ENCODE peak calls at places on chromosomes 12 and 14, in four cellular contexts. One of them, this sample, is unnamed.

GRCh38 chr14:36518586-36519430 is 1.2 kb downstream of the NKX2-1 start:
- DNase-seq in CD8-positive, alpha-beta T cell: no peak
- DNase-seq in neuronal stem cell: peak; percentile 30
- DNase-seq in upper lobe of right lung: peak; percentile 69
- DNase-seq in this sample: no peak

GRCh38 chr12:57897296-57897974 is 43.9 kb upstream of the ATP23 start:
- DNase-seq in CD8-positive, alpha-beta T cell: no peak
- DNase-seq in upper lobe of right lung: no peak
- DNase-seq in neuronal stem cell: no peak
- DNase-seq in this sample: peak; percentile 21

GRCh38 chr12:131449027-131449426 is 261.9 kb upstream of the SFSWAP start:
- DNase-seq in CD8-positive, alpha-beta T cell: no peak
- DNase-seq in neuronal stem cell: no peak
- DNase-seq in upper lobe of right lung: no peak
- DNase-seq in this sample: no peak

GRCh38 chr14:104048758-104049496 is 36.6 kb upstream of the ASPG start:
- DNase-seq in upper lobe of right lung: no peak
- DNase-seq in CD8-positive, alpha-beta T cell: no peak
- DNase-seq in neuronal stem cell: no peak
- DNase-seq in this sample: no peak

GRCh38 chr12:52445876-52446275 is 6.1 kb downstream of the KRT6B start:
- DNase-seq in neuronal stem cell: no peak
- DNase-seq in upper lobe of right lung: no peak
- DNase-seq in CD8-positive, alpha-beta T cell: no peak
- DNase-seq in this sample: no peak

GRCh38 chr14:100065161-100065871 is at the start of gene EVL:
- DNase-seq in neuronal stem cell: no peak
- DNase-seq in upper lobe of right lung: peak; percentile 86
- DNase-seq in CD8-positive, alpha-beta T cell: peak; percentile 89
- DNase-seq in this sample: no peak

GRCh38 chr14:74571441-74571841 is 40.6 kb downstream of the LTBP2 start:
- DNase-seq in upper lobe of right lung: no peak
- DNase-seq in neuronal stem cell: no peak
- DNase-seq in CD8-positive, alpha-beta T cell: no peak
- DNase-seq in this sample: no peak

GRCh38 chr12:45215419-45216296 is at the start of gene ANO6:
- DNase-seq in upper lobe of right lung: peak; percentile 93
- DNase-seq in neuronal stem cell: peak; percentile 83
- DNase-seq in CD8-positive, alpha-beta T cell: peak; percentile 69
- DNase-seq in this sample: peak; percentile 92

GRCh38 chr14:93317836-93318807 is 14.7 kb downstream of the BTBD7 start:
- DNase-seq in CD8-positive, alpha-beta T cell: no peak
- DNase-seq in neuronal stem cell: no peak
- DNase-seq in upper lobe of right lung: no peak
- DNase-seq in this sample: no peak

GRCh38 chr14:69483765-69484443 is 624 bp upstream of the PLEKHD1 start:
- DNase-seq in upper lobe of right lung: peak; percentile 73
- DNase-seq in CD8-positive, alpha-beta T cell: no peak
- DNase-seq in neuronal stem cell: peak; percentile 31
- DNase-seq in this sample: no peak

GRCh38 chr12:65278576-65279386 is at the start of gene MSRB3:
- DNase-seq in neuronal stem cell: peak; percentile 70
- DNase-seq in CD8-positive, alpha-beta T cell: no peak
- DNase-seq in upper lobe of right lung: peak; percentile 80
- DNase-seq in this sample: peak; percentile 62

GRCh38 chr12:32134144-32134888 is 27.7 kb downstream of the BICD1 start:
- DNase-seq in CD8-positive, alpha-beta T cell: peak; percentile 56
- DNase-seq in neuronal stem cell: no peak
- DNase-seq in upper lobe of right lung: no peak
- DNase-seq in this sample: no peak

GRCh38 chr14:81303258-81303935 is 82.6 kb upstream of the GTF2A1 start:
- DNase-seq in upper lobe of right lung: peak; percentile 74
- DNase-seq in CD8-positive, alpha-beta T cell: no peak
- DNase-seq in neuronal stem cell: no peak
- DNase-seq in this sample: no peak

GRCh38 chr14:97158102-97158501 is 360.9 kb downstream of the VRK1 start:
- DNase-seq in CD8-positive, alpha-beta T cell: no peak
- DNase-seq in neuronal stem cell: no peak
- DNase-seq in upper lobe of right lung: no peak
- DNase-seq in this sample: no peak

GRCh38 chr12:126212827-126213226 is 1147.6 kb downstream of the AACS start:
- DNase-seq in neuronal stem cell: no peak
- DNase-seq in CD8-positive, alpha-beta T cell: no peak
- DNase-seq in upper lobe of right lung: no peak
- DNase-seq in this sample: no peak

GRCh38 chr12:65926119-65927004 is 102.1 kb downstream of the HMGA2 start:
- DNase-seq in CD8-positive, alpha-beta T cell: no peak
- DNase-seq in neuronal stem cell: no peak
- DNase-seq in upper lobe of right lung: no peak
- DNase-seq in this sample: no peak

GRCh38 chr12:114186241-114187002 is 219.5 kb downstream of the TBX5 start:
- DNase-seq in neuronal stem cell: peak; percentile 23
- DNase-seq in CD8-positive, alpha-beta T cell: no peak
- DNase-seq in upper lobe of right lung: no peak
- DNase-seq in this sample: no peak

GRCh38 chr14:98946995-98947394 is 325.0 kb downstream of the BCL11B start:
- DNase-seq in CD8-positive, alpha-beta T cell: no peak
- DNase-seq in neuronal stem cell: no peak
- DNase-seq in upper lobe of right lung: no peak
- DNase-seq in this sample: no peak

GRCh38 chr12:57840701-57841100 is 5.8 kb downstream of the CTDSP2 start:
- DNase-seq in upper lobe of right lung: no peak
- DNase-seq in neuronal stem cell: no peak
- DNase-seq in CD8-positive, alpha-beta T cell: no peak
- DNase-seq in this sample: no peak

GRCh38 chr12:131551675-131552074 is 159.2 kb upstream of the SFSWAP start:
- DNase-seq in neuronal stem cell: no peak
- DNase-seq in upper lobe of right lung: no peak
- DNase-seq in CD8-positive, alpha-beta T cell: no peak
- DNase-seq in this sample: no peak

GRCh38 chr12:58364389-58365086 is 423.2 kb downstream of the ATP23 start:
- DNase-seq in neuronal stem cell: no peak
- DNase-seq in CD8-positive, alpha-beta T cell: no peak
- DNase-seq in upper lobe of right lung: no peak
- DNase-seq in this sample: no peak

GRCh38 chr14:71647086-71647784 is 285.0 kb upstream of the RGS6 start:
- DNase-seq in upper lobe of right lung: no peak
- DNase-seq in CD8-positive, alpha-beta T cell: no peak
- DNase-seq in neuronal stem cell: no peak
- DNase-seq in this sample: peak; percentile 31

GRCh38 chr12:8108808-8109398 is 14.5 kb upstream of the CLEC4A start:
- DNase-seq in neuronal stem cell: peak; percentile 73
- DNase-seq in CD8-positive, alpha-beta T cell: peak; percentile 78
- DNase-seq in upper lobe of right lung: peak; percentile 68
- DNase-seq in this sample: peak; percentile 71

GRCh38 chr14:99127651-99128167 is 144.3 kb downstream of the BCL11B start:
- DNase-seq in CD8-positive, alpha-beta T cell: no peak
- DNase-seq in upper lobe of right lung: peak; percentile 47
- DNase-seq in neuronal stem cell: no peak
- DNase-seq in this sample: no peak

GRCh38 chr14:52801014-52801708 is 9.8 kb upstream of the GNPNAT1 start:
- DNase-seq in CD8-positive, alpha-beta T cell: no peak
- DNase-seq in neuronal stem cell: no peak
- DNase-seq in upper lobe of right lung: no peak
- DNase-seq in this sample: no peak

GRCh38 chr14:79668941-79669340 is 542.4 kb downstream of the DIO2 start:
- DNase-seq in upper lobe of right lung: no peak
- DNase-seq in CD8-positive, alpha-beta T cell: no peak
- DNase-seq in neuronal stem cell: no peak
- DNase-seq in this sample: no peak

GRCh38 chr14:60657609-60657983 is 8.3 kb upstream of the SIX1 start:
- DNase-seq in CD8-positive, alpha-beta T cell: no peak
- DNase-seq in neuronal stem cell: peak; percentile 21
- DNase-seq in upper lobe of right lung: no peak
- DNase-seq in this sample: no peak

GRCh38 chr14:50874842-50875241 is 3.0 kb downstream of the ABHD12B start:
- DNase-seq in CD8-positive, alpha-beta T cell: no peak
- DNase-seq in neuronal stem cell: no peak
- DNase-seq in upper lobe of right lung: no peak
- DNase-seq in this sample: no peak

GRCh38 chr12:3747543-3747942 is 5.4 kb downstream of the CRACR2A start:
- DNase-seq in neuronal stem cell: no peak
- DNase-seq in CD8-positive, alpha-beta T cell: peak; percentile 36
- DNase-seq in upper lobe of right lung: no peak
- DNase-seq in this sample: no peak

GRCh38 chr14:64702493-64703392 is 1.5 kb upstream of the PLEKHG3 start:
- DNase-seq in upper lobe of right lung: peak; percentile 82
- DNase-seq in CD8-positive, alpha-beta T cell: no peak
- DNase-seq in neuronal stem cell: no peak
- DNase-seq in this sample: no peak

GRCh38 chr14:58717821-58718220 is 80.1 kb downstream of the DACT1 start:
- DNase-seq in CD8-positive, alpha-beta T cell: no peak
- DNase-seq in neuronal stem cell: no peak
- DNase-seq in upper lobe of right lung: no peak
- DNase-seq in this sample: no peak

GRCh38 chr12:92943482-92944250 is 14.6 kb upstream of the EEA1 start:
- DNase-seq in upper lobe of right lung: no peak
- DNase-seq in CD8-positive, alpha-beta T cell: no peak
- DNase-seq in neuronal stem cell: no peak
- DNase-seq in this sample: no peak

GRCh38 chr14:76780058-76780345 is 18.7 kb downstream of the VASH1 start:
- DNase-seq in upper lobe of right lung: no peak
- DNase-seq in CD8-positive, alpha-beta T cell: no peak
- DNase-seq in neuronal stem cell: no peak
- DNase-seq in this sample: no peak

GRCh38 chr14:22540286-22540685 is 48.7 kb downstream of the DAD1 start:
- DNase-seq in neuronal stem cell: no peak
- DNase-seq in upper lobe of right lung: no peak
- DNase-seq in CD8-positive, alpha-beta T cell: no peak
- DNase-seq in this sample: no peak

GRCh38 chr14:22540811-22541360 is 48.1 kb downstream of the DAD1 start:
- DNase-seq in upper lobe of right lung: no peak
- DNase-seq in neuronal stem cell: no peak
- DNase-seq in CD8-positive, alpha-beta T cell: no peak
- DNase-seq in this sample: no peak

GRCh38 chr14:22541721-22542120 is 47.3 kb downstream of the DAD1 start:
- DNase-seq in neuronal stem cell: no peak
- DNase-seq in CD8-positive, alpha-beta T cell: no peak
- DNase-seq in upper lobe of right lung: no peak
- DNase-seq in this sample: no peak

GRCh38 chr14:22544406-22544805 is 44.6 kb downstream of the DAD1 start:
- DNase-seq in neuronal stem cell: no peak
- DNase-seq in upper lobe of right lung: no peak
- DNase-seq in CD8-positive, alpha-beta T cell: no peak
- DNase-seq in this sample: no peak

GRCh38 chr14:22542360-22542759 is 46.7 kb downstream of the DAD1 start:
- DNase-seq in neuronal stem cell: no peak
- DNase-seq in CD8-positive, alpha-beta T cell: no peak
- DNase-seq in upper lobe of right lung: no peak
- DNase-seq in this sample: no peak
- H3K36me3 ChIP-seq in neuronal stem cell: no peaks in the 10 kb centered on the region
- H3K36me3 ChIP-seq in CD8-positive, alpha-beta T cell: peaks cover 83% of the 10 kb centered on the region
- H3K36me3 ChIP-seq in upper lobe of right lung: no peaks in the 10 kb centered on the region
- H3K36me3 ChIP-seq in this sample: no peaks in the 10 kb centered on the region

GRCh38 chr12:128819293-128820144 is 4.2 kb downstream of the SLC15A4 start:
- DNase-seq in CD8-positive, alpha-beta T cell: no peak
- DNase-seq in upper lobe of right lung: no peak
- DNase-seq in neuronal stem cell: no peak
- DNase-seq in this sample: peak; percentile 60

GRCh38 chr12:128816643-128816920 is 7.2 kb downstream of the SLC15A4 start:
- DNase-seq in CD8-positive, alpha-beta T cell: no peak
- DNase-seq in upper lobe of right lung: no peak
- DNase-seq in neuronal stem cell: no peak
- DNase-seq in this sample: no peak

GRCh38 chr12:128815779-128816642 is 7.7 kb downstream of the SLC15A4 start:
- DNase-seq in upper lobe of right lung: no peak
- DNase-seq in neuronal stem cell: no peak
- DNase-seq in CD8-positive, alpha-beta T cell: no peak
- DNase-seq in this sample: no peak

GRCh38 chr12:128818065-128819022 is 5.4 kb downstream of the SLC15A4 start:
- DNase-seq in upper lobe of right lung: no peak
- DNase-seq in CD8-positive, alpha-beta T cell: no peak
- DNase-seq in neuronal stem cell: no peak
- DNase-seq in this sample: no peak

DNA sequence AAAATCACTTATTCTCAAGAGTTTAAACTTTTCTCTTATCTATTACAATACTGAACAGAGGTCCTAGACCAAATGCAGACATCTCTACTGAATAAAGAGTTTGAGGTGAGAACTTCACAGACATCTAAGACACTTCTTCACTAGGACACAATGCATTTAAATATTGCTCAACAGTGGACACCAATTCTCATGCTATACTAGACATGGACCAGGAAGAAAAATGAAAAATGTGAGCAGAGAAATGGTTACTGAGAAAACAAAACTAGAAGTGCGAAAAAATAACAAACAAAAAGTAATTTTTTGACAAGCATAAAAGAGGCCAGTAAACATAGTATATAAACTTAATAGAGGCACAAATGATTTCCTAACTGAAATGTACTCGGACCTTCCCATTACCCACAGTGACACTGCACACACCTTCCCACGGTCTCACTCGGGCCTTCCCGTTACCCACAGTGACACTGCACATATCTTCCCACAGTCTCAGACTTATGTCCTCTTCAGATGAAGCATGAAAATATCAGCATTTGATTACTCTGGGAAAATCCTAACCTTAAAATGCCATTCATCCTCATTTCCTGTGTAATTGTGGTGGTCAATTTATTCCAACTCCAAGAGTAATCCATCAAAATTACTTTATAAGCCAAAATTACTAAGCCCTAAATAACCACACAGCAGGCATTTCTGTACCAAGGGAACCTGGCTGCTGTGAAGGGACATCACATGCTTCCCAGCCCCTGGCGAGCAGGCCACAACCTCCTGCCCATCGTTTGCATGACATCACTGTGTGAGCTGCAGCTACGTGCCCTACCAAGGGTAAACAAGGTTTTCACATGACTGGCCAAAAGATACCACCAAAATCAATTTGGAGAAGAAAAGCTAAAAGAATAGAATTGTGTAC is 6.4 kb downstream of the SLC15A4 start:
- DNase-seq in upper lobe of right lung: no peak
- DNase-seq in CD8-positive, alpha-beta T cell: no peak
- DNase-seq in neuronal stem cell: no peak
- DNase-seq in this sample: no peak
- H3K36me3 ChIP-seq in upper lobe of right lung: peaks cover 18% of the 10 kb centered on the region
- H3K36me3 ChIP-seq in CD8-positive, alpha-beta T cell: no peaks in the 10 kb centered on the region
- H3K36me3 ChIP-seq in neuronal stem cell: peaks cover 55% of the 10 kb centered on the region
- H3K36me3 ChIP-seq in this sample: peaks cover 33% of the 10 kb centered on the region

DNA sequence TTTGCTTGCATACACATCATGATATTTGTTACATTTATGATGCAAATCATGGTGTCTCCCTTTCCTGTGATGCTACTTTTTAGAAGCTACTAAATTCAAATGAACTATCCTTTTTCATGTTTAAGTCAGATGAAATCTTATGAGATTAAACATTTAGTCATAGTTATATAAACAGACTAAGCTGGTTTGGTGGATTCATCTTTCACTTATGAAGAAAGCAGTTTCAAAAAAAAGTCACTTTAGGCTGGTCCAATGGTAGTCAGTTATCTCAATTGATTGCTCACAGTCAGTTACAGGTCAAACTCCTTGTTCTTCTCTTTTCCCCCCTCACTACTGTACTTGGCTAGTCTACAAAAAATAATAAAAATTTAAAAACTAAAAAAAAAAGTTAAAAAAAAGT is 19.7 kb downstream of the SYCP3 start:
- DNase-seq in upper lobe of right lung: no peak
- DNase-seq in CD8-positive, alpha-beta T cell: no peak
- DNase-seq in neuronal stem cell: no peak
- DNase-seq in this sample: no peak
- H3K36me3 ChIP-seq in upper lobe of right lung: peaks cover 34% of the 10 kb centered on the region
- H3K36me3 ChIP-seq in CD8-positive, alpha-beta T cell: no peaks in the 10 kb centered on the region
- H3K36me3 ChIP-seq in neuronal stem cell: peaks cover 2% of the 10 kb centered on the region
- H3K36me3 ChIP-seq in this sample: no peaks in the 10 kb centered on the region

GRCh38 chr12:109583733-109584132 is 10.1 kb downstream of the MVK start:
- DNase-seq in CD8-positive, alpha-beta T cell: no peak
- DNase-seq in neuronal stem cell: no peak
- DNase-seq in upper lobe of right lung: no peak
- DNase-seq in this sample: no peak
- H3K36me3 ChIP-seq in CD8-positive, alpha-beta T cell: peaks cover 21% of the 10 kb centered on the region
- H3K36me3 ChIP-seq in neuronal stem cell: peaks cover 93% of the 10 kb centered on the region
- H3K36me3 ChIP-seq in upper lobe of right lung: peaks cover 41% of the 10 kb centered on the region
- H3K36me3 ChIP-seq in this sample: peaks cover 82% of the 10 kb centered on the region